ENCODE peak calls at places on chromosomes 12 and 14, in eight cellular contexts. U, M, Z, P, D, K, Y and F are unnamed samples.

GRCh38 chr12:124548854-124549378 is 18.5 kb downstream of the NCOR2 start:
- DNase-seq in U (peak; percentile 81), M (no peak), Z (peak; percentile 62), P (no peak), D (no peak), K (no peak), Y (no peak), F (peak; percentile 77)

GRCh38 chr14:50821471-50822464 is 9.2 kb downstream of the NIN start:
- DNase-seq in U (peak; percentile 54), M (peak; percentile 65), Z (peak; percentile 79), P (peak; percentile 58), D (peak; percentile 36), K (no peak), Y (no peak), F (peak; percentile 30)

GRCh38 chr12:43501705-43502104 is 50.3 kb downstream of the ADAMTS20 start:
- DNase-seq in U (no peak), M (no peak), Z (no peak), P (peak; percentile 11), D (no peak), K (peak; percentile 47), Y (peak; percentile 27), F (no peak)

GRCh38 chr12:19482551-19483109 is 43.3 kb downstream of the AEBP2 start:
- DNase-seq in U (no peak), M (peak; percentile 32), Z (peak; percentile 52), P (no peak), D (peak; percentile 22), K (no peak), Y (peak; percentile 6), F (peak; percentile 56)

GRCh38 chr12:104957388-104958008 is 592 bp downstream of the SLC41A2 start:
- DNase-seq in U (no peak), M (no peak), Z (no peak), P (no peak), D (peak; percentile 30), K (peak; percentile 44), Y (no peak), F (no peak)

GRCh38 chr14:99871771-99872170 is 78.6 kb downstream of the EML1 start:
- DNase-seq in U (no peak), M (no peak), Z (no peak), P (no peak), D (no peak), K (no peak), Y (peak; percentile 55), F (no peak)

GRCh38 chr12:8038659-8039114 is 6.2 kb downstream of the FOXJ2 start:
- DNase-seq in U (peak; percentile 84), M (no peak), Z (peak; percentile 65), P (peak; percentile 64), D (peak; percentile 60), K (no peak), Y (peak; percentile 73), F (peak; percentile 79)

GRCh38 chr14:31829256-31829923 is 247.7 kb upstream of the ARHGAP5 start:
- DNase-seq in U (no peak), M (no peak), Z (no peak), P (peak; percentile 45), D (no peak), K (peak; percentile 13), Y (peak; percentile 6), F (no peak)

GRCh38 chr14:76781648-76782051 is 20.4 kb downstream of the VASH1 start:
- DNase-seq in U (no peak), M (no peak), Z (no peak), P (peak; percentile 42), D (no peak), K (no peak), Y (no peak), F (no peak)

GRCh38 chr12:120013659-120014380 is 24.8 kb downstream of the BICDL1 start:
- DNase-seq in U (no peak), M (peak; percentile 76), Z (no peak), P (peak; percentile 40), D (no peak), K (peak; percentile 68), Y (no peak), F (no peak)

GRCh38 chr12:234891-235415 is 21.0 kb upstream of the SLC6A12 start:
- DNase-seq in U (no peak), M (no peak), Z (no peak), P (no peak), D (no peak), K (no peak), Y (no peak), F (no peak)

GRCh38 chr12:13024151-13024946 is 19.8 kb upstream of the FAM234B start:
- DNase-seq in U (no peak), M (no peak), Z (no peak), P (no peak), D (no peak), K (no peak), Y (peak; percentile 18), F (no peak)

GRCh38 chr12:43957732-43958131 is 121.9 kb downstream of the TMEM117 start:
- DNase-seq in U (no peak), M (peak; percentile 10), Z (no peak), P (peak; percentile 52), D (no peak), K (peak; percentile 79), Y (peak; percentile 59), F (no peak)

GRCh38 chr12:10398168-10398567 is 8.3 kb upstream of the KLRK1 start:
- DNase-seq in U (no peak), M (no peak), Z (no peak), P (no peak), D (no peak), K (no peak), Y (no peak), F (no peak)

GRCh38 chr12:75208851-75209781 is 523 bp downstream of the KCNC2 start:
- DNase-seq in U (no peak), M (peak; percentile 3), Z (no peak), P (peak; percentile 26), D (no peak), K (no peak), Y (peak; percentile 85), F (peak; percentile 29)

GRCh38 chr12:67651380-67651695 is 2.8 kb downstream of the DYRK2 start:
- DNase-seq in U (no peak), M (peak; percentile 52), Z (no peak), P (peak; percentile 23), D (no peak), K (peak; percentile 49), Y (peak; percentile 10), F (no peak)

GRCh38 chr12:121724930-121725329 is 12.4 kb downstream of the TMEM120B start:
- DNase-seq in U (no peak), M (no peak), Z (no peak), P (no peak), D (no peak), K (no peak), Y (no peak), F (no peak)

GRCh38 chr14:72986214-72986613 is 40.7 kb downstream of the ZFYVE1 start:
- DNase-seq in U (no peak), M (no peak), Z (no peak), P (peak; percentile 78), D (no peak), K (no peak), Y (no peak), F (no peak)

GRCh38 chr12:23813206-23813605 is 136.3 kb downstream of the SOX5 start:
- DNase-seq in U (no peak), M (no peak), Z (no peak), P (no peak), D (no peak), K (no peak), Y (no peak), F (no peak)

GRCh38 chr12:1880153-1880845 is 38.2 kb downstream of the CACNA2D4 start:
- DNase-seq in U (peak; percentile 30), M (no peak), Z (no peak), P (no peak), D (no peak), K (no peak), Y (no peak), F (peak; percentile 21)

GRCh38 chr12:95959107-95959506 is 16.0 kb downstream of the AMDHD1 start:
- DNase-seq in U (no peak), M (no peak), Z (no peak), P (peak; percentile 12), D (no peak), K (peak; percentile 49), Y (peak; percentile 35), F (no peak)

GRCh38 chr14:22520235-22520634 is 68.8 kb downstream of the DAD1 start:
- DNase-seq in U (no peak), M (no peak), Z (no peak), P (peak; percentile 42), D (no peak), K (no peak), Y (no peak), F (no peak)

GRCh38 chr14:70641548-70642312 is at the start of gene TTC9:
- DNase-seq in U (peak; percentile 74), M (peak; percentile 41), Z (peak; percentile 50), P (no peak), D (peak; percentile 29), K (peak; percentile 8), Y (peak; percentile 78), F (peak; percentile 37)

GRCh38 chr12:53992377-53992776 is 7.4 kb downstream of the HOXC10 start:
- DNase-seq in U (no peak), M (no peak), Z (no peak), P (no peak), D (no peak), K (no peak), Y (no peak), F (no peak)
- H3K27me3 ChIP-seq in U (no peaks in the 10 kb centered on the region), M (peaks cover 98% of the 10 kb centered on the region), Z (peaks cover 100% of the 10 kb centered on the region), P (no peaks in the 10 kb centered on the region), D (peaks cover 100% of the 10 kb centered on the region), K (no peaks in the 10 kb centered on the region), Y (peaks cover 100% of the 10 kb centered on the region), F (peaks cover 5% of the 10 kb centered on the region)

GRCh38 chr12:49296034-49296835 is 1.3 kb downstream of the PRPH start:
- DNase-seq in U (peak; percentile 61), M (peak; percentile 61), Z (peak; percentile 68), P (no peak), D (peak; percentile 37), K (peak; percentile 64), Y (peak; percentile 78), F (peak; percentile 45)

GRCh38 chr12:49297695-49298060 is 2.7 kb downstream of the PRPH start:
- DNase-seq in U (no peak), M (no peak), Z (no peak), P (no peak), D (no peak), K (no peak), Y (no peak), F (no peak)

GRCh38 chr12:49295087-49296001 is at the start of gene PRPH:
- DNase-seq in U (no peak), M (no peak), Z (no peak), P (no peak), D (peak; percentile 31), K (no peak), Y (peak; percentile 65), F (no peak)

GRCh38 chr12:49298160-49298559 is 3.2 kb downstream of the PRPH start:
- DNase-seq in U (no peak), M (no peak), Z (no peak), P (no peak), D (no peak), K (peak; percentile 44), Y (no peak), F (no peak)

GRCh38 chr12:49296836-49297694 is 2.1 kb downstream of the PRPH start:
- DNase-seq in U (peak; percentile 56), M (no peak), Z (peak; percentile 57), P (peak; percentile 55), D (no peak), K (peak; percentile 79), Y (peak; percentile 80), F (peak; percentile 59)
- H3K27me3 ChIP-seq in U (no peaks in the 10 kb centered on the region), M (peaks cover 32% of the 10 kb centered on the region), Z (peaks cover 75% of the 10 kb centered on the region), P (peaks cover 12% of the 10 kb centered on the region), D (peaks cover 74% of the 10 kb centered on the region), K (no peaks in the 10 kb centered on the region), Y (peaks cover 94% of the 10 kb centered on the region), F (no peaks in the 10 kb centered on the region)

GRCh38 chr12:128266086-128266485 is 884 bp upstream of the TMEM132C start:
- DNase-seq in U (no peak), M (no peak), Z (no peak), P (no peak), D (no peak), K (no peak), Y (no peak), F (no peak)
- H3K27me3 ChIP-seq in U (peaks cover 15% of the 10 kb centered on the region), M (no peaks in the 10 kb centered on the region), Z (peaks cover 29% of the 10 kb centered on the region), P (peaks cover 9% of the 10 kb centered on the region), D (peaks cover 77% of the 10 kb centered on the region), K (peaks cover 53% of the 10 kb centered on the region), Y (peaks cover 89% of the 10 kb centered on the region), F (peaks cover 3% of the 10 kb centered on the region)

GRCh38 chr12:54585243-54585642 is 3.2 kb downstream of the PPP1R1A start:
- DNase-seq in U (no peak), M (no peak), Z (no peak), P (no peak), D (no peak), K (no peak), Y (no peak), F (no peak)
- H3K27me3 ChIP-seq in U (no peaks in the 10 kb centered on the region), M (peaks cover 24% of the 10 kb centered on the region), Z (peaks cover 40% of the 10 kb centered on the region), P (peaks cover 16% of the 10 kb centered on the region), D (peaks cover 29% of the 10 kb centered on the region), K (peaks cover 60% of the 10 kb centered on the region), Y (peaks cover 43% of the 10 kb centered on the region), F (no peaks in the 10 kb centered on the region)